ENCODE peak calls at places on chromosomes 11 and 22, in four cellular contexts. One of them, this sample, is unnamed.

GRCh38 chr22:24426859-24427499 is 420 bp upstream of the ADORA2A start:
- DNase-seq in GM12878: no peak
- DNase-seq in H1: no peak
- DNase-seq in HepG2: no peak
- DNase-seq in this sample: no peak

GRCh38 chr22:19109198-19110063 is 12.8 kb downstream of the DGCR2 start:
- DNase-seq in GM12878: peak
- DNase-seq in H1: no peak
- DNase-seq in HepG2: peak
- DNase-seq in this sample: no peak

GRCh38 chr22:23376256-23376655 is 195.9 kb downstream of the BCR start:
- DNase-seq in GM12878: peak
- DNase-seq in H1: peak
- DNase-seq in HepG2: peak
- DNase-seq in this sample: peak

GRCh38 chr11:134541355-134541754 is 129.3 kb upstream of the B3GAT1 start:
- DNase-seq in GM12878: no peak
- DNase-seq in H1: peak
- DNase-seq in HepG2: no peak
- DNase-seq in this sample: no peak

GRCh38 chr11:96215094-96215782 is 127.8 kb downstream of the MAML2 start:
- DNase-seq in GM12878: peak
- DNase-seq in H1: no peak
- DNase-seq in HepG2: no peak
- DNase-seq in this sample: no peak

GRCh38 chr11:123061403-123062157 is at the start of gene HSPA8:
- DNase-seq in GM12878: no peak
- DNase-seq in H1: no peak
- DNase-seq in HepG2: peak
- DNase-seq in this sample: no peak

GRCh38 chr11:35323076-35323868 is 96.1 kb downstream of the SLC1A2 start:
- DNase-seq in GM12878: no peak
- DNase-seq in H1: no peak
- DNase-seq in HepG2: no peak
- DNase-seq in this sample: no peak

GRCh38 chr11:105092255-105093239 is 47.0 kb downstream of the CARD18 start:
- DNase-seq in GM12878: no peak
- DNase-seq in H1: no peak
- DNase-seq in HepG2: no peak
- DNase-seq in this sample: no peak

GRCh38 chr22:40055143-40055926 is 60.6 kb downstream of the FAM83F start:
- DNase-seq in GM12878: peak
- DNase-seq in H1: no peak
- DNase-seq in HepG2: no peak
- DNase-seq in this sample: no peak

GRCh38 chr22:21764038-21764804 is 28.6 kb upstream of the YPEL1 start:
- DNase-seq in GM12878: no peak
- DNase-seq in H1: no peak
- DNase-seq in HepG2: no peak
- DNase-seq in this sample: no peak

GRCh38 chr22:20422965-20423635 is 14.5 kb downstream of the SCARF2 start:
- DNase-seq in GM12878: no peak
- DNase-seq in H1: no peak
- DNase-seq in HepG2: no peak
- DNase-seq in this sample: no peak

GRCh38 chr11:64729851-64730382 is 6.9 kb upstream of the NRXN2 start:
- DNase-seq in GM12878: no peak
- DNase-seq in H1: peak
- DNase-seq in HepG2: no peak
- DNase-seq in this sample: no peak

GRCh38 chr22:41725510-41726110 is 26.3 kb downstream of the MEI1 start:
- DNase-seq in GM12878: no peak
- DNase-seq in H1: no peak
- DNase-seq in HepG2: peak
- DNase-seq in this sample: no peak

GRCh38 chr11:64477675-64478074 is 113.3 kb upstream of the SLC22A12 start:
- DNase-seq in GM12878: no peak
- DNase-seq in H1: no peak
- DNase-seq in HepG2: no peak
- DNase-seq in this sample: no peak

GRCh38 chr11:122137081-122137793 is 21.2 kb upstream of the BLID start:
- DNase-seq in GM12878: no peak
- DNase-seq in H1: no peak
- DNase-seq in HepG2: no peak
- DNase-seq in this sample: no peak

GRCh38 chr11:117074122-117074521 is 24.1 kb downstream of the SIK3 start:
- DNase-seq in GM12878: no peak
- DNase-seq in H1: no peak
- DNase-seq in HepG2: no peak
- DNase-seq in this sample: no peak

GRCh38 chr11:124115782-124116616 is 749 bp downstream of the VWA5A start:
- DNase-seq in GM12878: no peak
- DNase-seq in H1: peak
- DNase-seq in HepG2: no peak
- DNase-seq in this sample: no peak

GRCh38 chr22:42033263-42034181 is 34.9 kb downstream of the WBP2NL start:
- DNase-seq in GM12878: no peak
- DNase-seq in H1: no peak
- DNase-seq in HepG2: peak
- DNase-seq in this sample: no peak

GRCh38 chr11:76728778-76729177 is 54.4 kb upstream of the TSKU start:
- DNase-seq in GM12878: no peak
- DNase-seq in H1: no peak
- DNase-seq in HepG2: no peak
- DNase-seq in this sample: no peak

GRCh38 chr11:11592146-11592684 is 29.6 kb downstream of the GALNT18 start:
- DNase-seq in GM12878: no peak
- DNase-seq in H1: no peak
- DNase-seq in HepG2: no peak
- DNase-seq in this sample: no peak

GRCh38 chr22:35630387-35630793 is 13.3 kb upstream of the MB start:
- DNase-seq in GM12878: no peak
- DNase-seq in H1: no peak
- DNase-seq in HepG2: no peak
- DNase-seq in this sample: no peak

GRCh38 chr22:37996079-37996478 is 11.7 kb upstream of the SOX10 start:
- DNase-seq in GM12878: no peak
- DNase-seq in H1: no peak
- DNase-seq in HepG2: no peak
- DNase-seq in this sample: no peak

GRCh38 chr11:36564376-36565032 is 3.3 kb upstream of the RAG1 start:
- DNase-seq in GM12878: peak
- DNase-seq in H1: peak
- DNase-seq in HepG2: peak
- DNase-seq in this sample: peak

GRCh38 chr11:96303980-96304379 is 39.0 kb downstream of the MAML2 start:
- DNase-seq in GM12878: no peak
- DNase-seq in H1: no peak
- DNase-seq in HepG2: no peak
- DNase-seq in this sample: no peak

GRCh38 chr11:14842002-14842401 is 50.0 kb downstream of the CYP2R1 start:
- DNase-seq in GM12878: no peak
- DNase-seq in H1: no peak
- DNase-seq in HepG2: no peak
- DNase-seq in this sample: no peak

GRCh38 chr22:30712094-30712493 is 17.4 kb downstream of the OSBP2 start:
- DNase-seq in GM12878: no peak
- DNase-seq in H1: no peak
- DNase-seq in HepG2: no peak
- DNase-seq in this sample: no peak

GRCh38 chr11:83645561-83645960 is 359.4 kb upstream of the CCDC90B start:
- DNase-seq in GM12878: no peak
- DNase-seq in H1: no peak
- DNase-seq in HepG2: no peak
- DNase-seq in this sample: no peak

GRCh38 chr22:49827853-49828598 is at the start of gene BRD1:
- DNase-seq in GM12878: no peak
- DNase-seq in H1: no peak
- DNase-seq in HepG2: no peak
- DNase-seq in this sample: no peak

GRCh38 chr22:38465673-38466490 is 2.0 kb upstream of the KDELR3 start:
- DNase-seq in GM12878: no peak
- DNase-seq in H1: no peak
- DNase-seq in HepG2: no peak
- DNase-seq in this sample: no peak

GRCh38 chr22:33859311-33859710 is 61.0 kb downstream of the LARGE1 start:
- DNase-seq in GM12878: no peak
- DNase-seq in H1: no peak
- DNase-seq in HepG2: no peak
- DNase-seq in this sample: no peak

GRCh38 chr22:48654492-48654891 is 1173.2 kb downstream of the BRD1 start:
- DNase-seq in GM12878: no peak
- DNase-seq in H1: no peak
- DNase-seq in HepG2: no peak
- DNase-seq in this sample: no peak

GRCh38 chr11:67629386-67630229 is at the start of gene NUDT8:
- DNase-seq in GM12878: peak
- DNase-seq in H1: peak
- DNase-seq in HepG2: peak
- DNase-seq in this sample: no peak

GRCh38 chr11:132853886-132854285 is 678.4 kb downstream of the OPCML start:
- DNase-seq in GM12878: no peak
- DNase-seq in H1: no peak
- DNase-seq in HepG2: no peak
- DNase-seq in this sample: no peak
- TF ChIP-seq SUZ12 in GM12878: no peak
- TF ChIP-seq SUZ12 in H1: no peak
- TF ChIP-seq SUZ12 in HepG2: no peak
- TF ChIP-seq SUZ12 in this sample: no peak

GRCh38 chr11:68839953-68840641 is 1.6 kb downstream of the CPT1A start:
- DNase-seq in GM12878: no peak
- DNase-seq in H1: no peak
- DNase-seq in HepG2: no peak
- DNase-seq in this sample: no peak

GRCh38 chr11:68839054-68839865 is 2.5 kb downstream of the CPT1A start:
- DNase-seq in GM12878: peak
- DNase-seq in H1: peak
- DNase-seq in HepG2: peak
- DNase-seq in this sample: peak

GRCh38 chr11:68842427-68843051 is 823 bp upstream of the CPT1A start:
- DNase-seq in GM12878: no peak
- DNase-seq in H1: no peak
- DNase-seq in HepG2: no peak
- DNase-seq in this sample: no peak

GRCh38 chr11:68841718-68842426 is at the start of gene CPT1A:
- DNase-seq in GM12878: no peak
- DNase-seq in H1: peak
- DNase-seq in HepG2: no peak
- DNase-seq in this sample: no peak

GRCh38 chr11:68840661-68841653 is 759 bp downstream of the CPT1A start:
- DNase-seq in GM12878: no peak
- DNase-seq in H1: peak
- DNase-seq in HepG2: no peak
- DNase-seq in this sample: no peak
- TF ChIP-seq YY1 in GM12878: no peak
- TF ChIP-seq YY1 in H1: no peak
- TF ChIP-seq YY1 in HepG2: no peak
- TF ChIP-seq YY1 in this sample: no peak

GRCh38 chr11:1871531-1871930 is 18.6 kb downstream of the LSP1 start:
- DNase-seq in GM12878: no peak
- DNase-seq in H1: no peak
- DNase-seq in HepG2: no peak
- DNase-seq in this sample: no peak

GRCh38 chr11:1870721-1871466 is 18.0 kb downstream of the LSP1 start:
- DNase-seq in GM12878: no peak
- DNase-seq in H1: no peak
- DNase-seq in HepG2: no peak
- DNase-seq in this sample: no peak

GRCh38 chr11:1873048-1873812 is 18.5 kb downstream of the PRR33 start:
- DNase-seq in GM12878: no peak
- DNase-seq in H1: no peak
- DNase-seq in HepG2: no peak
- DNase-seq in this sample: no peak

GRCh38 chr11:1870326-1870696 is 17.4 kb downstream of the LSP1 start:
- DNase-seq in GM12878: no peak
- DNase-seq in H1: no peak
- DNase-seq in HepG2: no peak
- DNase-seq in this sample: no peak

GRCh38 chr11:1872267-1872985 is 19.3 kb downstream of the PRR33 start:
- DNase-seq in GM12878: no peak
- DNase-seq in H1: no peak
- DNase-seq in HepG2: no peak
- DNase-seq in this sample: no peak
- H3K9ac ChIP-seq in GM12878: no peak
- H3K9ac ChIP-seq in H1: no peak
- H3K9ac ChIP-seq in HepG2: no peak
- H3K9ac ChIP-seq in this sample: no peak

DNA sequence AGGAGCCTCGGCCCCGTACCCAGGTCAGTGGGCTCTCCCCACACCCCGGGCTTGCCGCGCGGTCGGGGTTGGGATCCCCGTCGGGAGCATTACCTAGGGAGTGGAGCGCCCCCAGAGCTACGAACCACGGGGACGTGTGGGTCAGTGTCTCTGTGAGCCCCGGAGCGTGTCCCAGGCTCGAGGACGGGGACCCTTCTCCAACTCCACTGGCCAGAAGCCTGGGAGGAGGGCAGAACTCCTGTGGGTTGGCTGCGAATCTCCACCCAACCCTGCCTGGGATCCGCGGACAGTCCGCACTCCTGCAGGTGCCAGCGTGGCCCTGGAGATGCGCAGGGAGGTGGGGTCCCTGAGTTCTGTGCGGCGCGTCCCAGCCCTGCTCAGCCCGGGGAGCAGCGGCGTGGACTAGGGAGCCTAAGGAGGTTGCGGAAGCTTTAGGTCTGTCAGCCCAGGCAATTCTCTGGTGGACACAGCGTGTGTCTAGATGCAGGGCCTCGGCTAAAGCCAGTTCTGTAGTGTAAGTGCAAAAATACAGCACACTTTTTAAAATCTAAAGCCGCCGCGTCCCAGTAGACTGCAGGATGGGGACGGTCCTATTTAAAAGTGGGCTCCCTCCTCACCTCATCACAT is 413 bp downstream of the PPFIBP2 start:
- DNase-seq in GM12878: no peak
- DNase-seq in H1: no peak
- DNase-seq in HepG2: no peak
- DNase-seq in this sample: no peak
- TF ChIP-seq SUZ12 in GM12878: no peak
- TF ChIP-seq SUZ12 in H1: no peak
- TF ChIP-seq SUZ12 in HepG2: no peak
- TF ChIP-seq SUZ12 in this sample: no peak

This sample was measured in NT2/D1.